ENCODE peak calls at places on chromosomes 3 and 15, in nine cellular contexts. S is hepatocyte; F is NCI-H1092 treated with DMSO at 0.1 percent for 48 hours; K is stimulated activated CD4-positive, alpha-beta T cell treated with anti-CD3 and anti-CD28 coated beads, Interleukin-15, amount 100 ng/mL, for 1 hour; H is RPMI7951; E is GM20000; O is mesendoderm; C is NCI-H2029 treated with DMSO at 0.1 percent for 48 hours; A is fibroblast of gingiva. G is an unnamed sample.

GRCh38 chr3:149657458-149657795 is 398 bp downstream of the WWTR1 start:
- DNase-seq in O (peak; percentile 87), S (peak; percentile 80), F (no peak), A (peak; percentile 51), E (no peak), K (no peak), H (peak; percentile 63), C (no peak), G (peak; percentile 85)

GRCh38 chr3:126746395-126747177 is 42.5 kb downstream of the CHCHD6 start:
- DNase-seq in O (peak; percentile 62), C (no peak), S (peak; percentile 60), F (peak; percentile 15), A (no peak), K (no peak), E (no peak), H (peak; percentile 68), G (peak; percentile 82)

GRCh38 chr15:61726166-61726565 is 334.1 kb downstream of the VPS13C start:
- DNase-seq in O (peak; percentile 62), A (no peak), K (no peak), H (no peak), C (no peak), E (no peak), S (no peak), F (no peak), G (no peak)

GRCh38 chr3:3800076-3800448 is 831 bp downstream of the LRRN1 start:
- DNase-seq in S (peak; percentile 65), H (no peak), F (peak; percentile 0), A (no peak), K (no peak), E (peak; percentile 42), C (no peak), O (peak; percentile 79), G (peak; percentile 23)

GRCh38 chr15:86541540-86541939 is 461.9 kb downstream of the AGBL1 start:
- DNase-seq in S (no peak), K (no peak), A (no peak), E (no peak), H (no peak), O (peak; percentile 7), C (no peak), F (no peak), G (no peak)

GRCh38 chr3:150256336-150256735 is 151.8 kb upstream of the TSC22D2 start:
- DNase-seq in O (peak; percentile 67), C (no peak), H (peak; percentile 52), A (no peak), S (no peak), K (no peak), E (no peak), F (no peak), G (no peak)

GRCh38 chr3:56130036-56130435 is 338.2 kb downstream of the ERC2 start:
- DNase-seq in K (no peak), C (no peak), E (no peak), S (no peak), O (no peak), H (no peak), F (no peak), A (no peak), G (no peak)

GRCh38 chr3:172530566-172530965 is 7.3 kb upstream of the TNFSF10 start:
- DNase-seq in E (no peak), C (no peak), A (no peak), S (no peak), F (no peak), K (no peak), H (no peak), O (peak; percentile 65), G (no peak)

GRCh38 chr15:71651750-71652186 is 158.6 kb upstream of the NR2E3 start:
- DNase-seq in K (no peak), C (no peak), A (peak; percentile 86), H (peak; percentile 82), O (peak; percentile 83), S (peak; percentile 65), E (peak; percentile 23), F (peak; percentile 37), G (peak; percentile 18)

GRCh38 chr3:32557640-32558352 is 12.9 kb downstream of the DYNC1LI1 start:
- DNase-seq in K (no peak), C (peak; percentile 96), S (peak; percentile 10), H (no peak), O (no peak), A (no peak), F (peak; percentile 47), E (no peak), G (no peak)

GRCh38 chr3:119643094-119643493 is 17.3 kb downstream of the POPDC2 start:
- DNase-seq in F (no peak), K (no peak), S (no peak), O (no peak), H (peak; percentile 14), C (no peak), A (no peak), E (no peak), G (no peak)

GRCh38 chr3:95297586-95297985 is 1234.7 kb downstream of the NSUN3 start:
- DNase-seq in A (no peak), S (no peak), O (no peak), C (no peak), H (no peak), E (no peak), F (no peak), K (no peak), G (no peak)

GRCh38 chr3:67459131-67459530 is 195.3 kb downstream of the SUCLG2 start:
- DNase-seq in F (no peak), K (no peak), C (no peak), A (no peak), S (no peak), H (no peak), O (no peak), E (no peak), G (no peak)

GRCh38 chr3:127747751-127748521 is 74.4 kb downstream of the MGLL start:
- DNase-seq in S (peak; percentile 34), A (peak; percentile 91), E (no peak), F (peak; percentile 78), C (peak; percentile 45), O (peak; percentile 13), H (peak; percentile 90), K (no peak), G (peak; percentile 26)

GRCh38 chr15:57432141-57432701 is 55.9 kb downstream of the CGNL1 start:
- DNase-seq in K (no peak), O (peak; percentile 89), H (peak; percentile 11), C (no peak), A (peak; percentile 10), F (peak; percentile 43), S (no peak), E (no peak), G (no peak)

GRCh38 chr3:7546219-7546618 is 685.3 kb downstream of the GRM7 start:
- DNase-seq in F (no peak), K (no peak), C (no peak), H (no peak), A (no peak), E (no peak), O (no peak), S (peak; percentile 29), G (no peak)

GRCh38 chr3:105448338-105448982 is 81.8 kb downstream of the ALCAM start:
- DNase-seq in S (peak; percentile 31), O (peak; percentile 89), E (no peak), K (no peak), A (no peak), H (peak; percentile 8), C (no peak), F (no peak), G (no peak)

GRCh38 chr3:196518999-196519737 is 4.0 kb upstream of the SMCO1 start:
- DNase-seq in F (no peak), C (no peak), O (peak; percentile 85), A (peak; percentile 62), E (peak; percentile 25), K (no peak), H (peak; percentile 81), S (peak; percentile 46), G (peak; percentile 24)

GRCh38 chr15:25171111-25171811 is 216.5 kb downstream of the SNRPN start:
- DNase-seq in E (no peak), A (no peak), H (no peak), K (no peak), C (no peak), S (peak; percentile 2), O (no peak), F (no peak), G (peak; percentile 1)

GRCh38 chr3:71466483-71466882 is 117.0 kb downstream of the FOXP1 start:
- DNase-seq in A (no peak), C (no peak), F (no peak), K (no peak), S (no peak), E (no peak), O (no peak), H (peak; percentile 73), G (no peak)

GRCh38 chr3:21170964-21171363 is 580.0 kb downstream of the ZNF385D start:
- DNase-seq in K (no peak), H (no peak), A (no peak), F (no peak), E (no peak), C (no peak), S (peak; percentile 40), O (peak; percentile 73), G (no peak)

GRCh38 chr3:193782280-193782654 is 189.3 kb downstream of the OPA1 start:
- DNase-seq in S (peak; percentile 79), H (peak; percentile 58), O (peak; percentile 98), C (no peak), E (no peak), F (no peak), A (no peak), K (no peak), G (peak; percentile 53)

GRCh38 chr3:9901967-9902366 is 681 bp upstream of the IL17RE start:
- DNase-seq in H (no peak), K (no peak), A (no peak), O (no peak), C (no peak), S (no peak), F (no peak), E (no peak), G (no peak)

GRCh38 chr3:167102071-167102470 is 278.0 kb downstream of the ZBBX start:
- DNase-seq in H (no peak), S (no peak), C (no peak), A (no peak), F (no peak), K (no peak), O (peak; percentile 77), E (no peak), G (no peak)

GRCh38 chr15:101028772-101029438 is 109.7 kb downstream of the LRRK1 start:
- DNase-seq in K (no peak), S (no peak), E (no peak), A (no peak), C (no peak), F (no peak), O (no peak), H (no peak), G (no peak)

GRCh38 chr3:76470285-76470684 is 569.6 kb upstream of the ROBO2 start:
- DNase-seq in A (no peak), E (no peak), C (no peak), O (peak; percentile 10), S (no peak), H (no peak), F (no peak), K (no peak), G (no peak)

GRCh38 chr3:8589880-8590556 is 54.6 kb downstream of the SSUH2 start:
- DNase-seq in O (no peak), F (no peak), C (no peak), E (no peak), K (no peak), H (peak; percentile 93), A (peak; percentile 77), S (no peak), G (no peak)

GRCh38 chr15:37682304-37682703 is 252.1 kb upstream of the TMCO5A start:
- DNase-seq in E (no peak), F (no peak), A (no peak), C (no peak), S (no peak), O (peak; percentile 68), K (no peak), H (peak; percentile 31), G (no peak)

GRCh38 chr15:98997755-98998154 is 9.8 kb downstream of the PGPEP1L start:
- DNase-seq in S (no peak), F (no peak), K (no peak), H (no peak), C (no peak), E (no peak), A (no peak), O (no peak), G (no peak)

GRCh38 chr3:121942116-121942786 is 48.0 kb downstream of the SLC15A2 start:
- DNase-seq in E (no peak), O (no peak), S (no peak), F (no peak), H (no peak), A (no peak), C (peak; percentile 6), K (no peak), G (peak; percentile 63)

GRCh38 chr3:161273589-161274218 is 52.6 kb downstream of the NMD3 start:
- DNase-seq in S (peak; percentile 72), F (peak; percentile 35), K (no peak), C (peak; percentile 5), A (peak; percentile 10), H (peak; percentile 37), E (no peak), O (peak; percentile 37), G (peak; percentile 13)

G was measured in thyroid gland.